ENCODE peak calls at places on chromosome 3, in eight cellular contexts. J is mucosa of descending colon; O is kidney; V is AG10803; B is activated T-helper 9 cell treated with anti-CD3 and anti-CD28 coated beads, Interleukin-2, amount 50 U/mL, for 16 hours; G is NCI-H748 treated with DMSO at 0.1 percent for 48 hours; S is cardiac muscle cell; H is AG04450. M is an unnamed sample.

GRCh38 chr3:144470646-144471045 is 499.0 kb downstream of the DIPK2A start:
- DNase-seq in B (no peak), G (no peak), J (no peak), S (no peak), O (no peak), H (no peak), V (no peak), M (no peak)

GRCh38 chr3:46811615-46812236 is 51.5 kb downstream of the MYL3 start:
- DNase-seq in H (no peak), G (no peak), O (peak), J (no peak), V (no peak), B (no peak), S (no peak), M (no peak)

GRCh38 chr3:68931406-68932149 is 769 bp downstream of the TAFA4 start:
- DNase-seq in S (no peak), O (peak), J (no peak), H (no peak), V (no peak), G (no peak), B (no peak), M (no peak)

GRCh38 chr3:190701096-190701532 is 161.4 kb downstream of the GMNC start:
- DNase-seq in V (peak), B (no peak), J (no peak), S (peak), G (no peak), H (no peak), O (no peak), M (peak)

GRCh38 chr3:8524656-8525399 is 23.2 kb downstream of the LMCD1 start:
- DNase-seq in V (no peak), G (no peak), B (no peak), O (no peak), S (no peak), J (no peak), H (no peak), M (no peak)

GRCh38 chr3:154427685-154428291 is 2.2 kb downstream of the GPR149 start:
- DNase-seq in O (peak), H (no peak), V (no peak), G (peak), B (no peak), S (no peak), J (no peak), M (no peak)

GRCh38 chr3:126149960-126150515 is 30.3 kb downstream of the ALDH1L1 start:
- DNase-seq in O (no peak), G (no peak), H (no peak), B (no peak), V (no peak), S (no peak), J (peak), M (no peak)

GRCh38 chr3:32406481-32407408 is 15.1 kb downstream of the CMTM7 start:
- DNase-seq in G (peak), S (no peak), H (no peak), V (no peak), B (no peak), J (no peak), O (no peak), M (no peak)

GRCh38 chr3:178342111-178342510 is 194.1 kb upstream of the KCNMB2 start:
- DNase-seq in O (no peak), H (no peak), V (peak), B (no peak), J (no peak), S (no peak), G (no peak), M (no peak)

M was measured in LoVo.